ENCODE peak calls at places on chromosomes 3 and 15, in nine cellular contexts. J is IMR-90, O is B cell, K is foreskin keratinocyte, P is mucosa of descending colon, X is astrocyte of the spinal cord, G is fibroblast of lung, N is pancreas, Z is cardiac fibroblast. C is an unnamed sample.

GRCh38 chr3:134904333-134904771 is 109.3 kb downstream of the EPHB1 start:
- DNase-seq in Z (no peak), J (no peak), O (no peak), G (no peak), N (no peak), P (no peak), X (no peak), K (no peak), C (no peak)

GRCh38 chr3:67016522-67017080 is 18.5 kb downstream of the KBTBD8 start:
- DNase-seq in Z (no peak), X (no peak), G (no peak), N (no peak), K (no peak), O (peak; percentile 13), P (no peak), J (no peak), C (no peak)

GRCh38 chr3:178325330-178325729 is 210.9 kb upstream of the KCNMB2 start:
- DNase-seq in G (peak; percentile 75), O (no peak), J (peak; percentile 64), Z (peak; percentile 76), P (no peak), X (peak; percentile 77), N (no peak), K (peak; percentile 20), C (no peak)

GRCh38 chr3:153259956-153260355 is 97.9 kb downstream of the RAP2B start:
- DNase-seq in P (no peak), G (no peak), Z (no peak), O (no peak), N (no peak), J (no peak), X (peak; percentile 27), K (no peak), C (no peak)

GRCh38 chr3:68931406-68932149 is 769 bp downstream of the TAFA4 start:
- DNase-seq in Z (no peak), X (no peak), N (no peak), G (no peak), P (no peak), K (peak; percentile 12), O (peak; percentile 10), J (no peak), C (no peak)

GRCh38 chr15:100101389-100102089 is 240.2 kb downstream of the ADAMTS17 start:
- DNase-seq in P (no peak), J (no peak), K (no peak), G (no peak), O (no peak), X (no peak), Z (no peak), N (no peak), C (peak; percentile 37)

GRCh38 chr3:55198554-55198953 is 270.7 kb upstream of the LRTM1 start:
- DNase-seq in J (peak; percentile 99), O (no peak), P (no peak), X (peak; percentile 88), G (peak; percentile 79), N (no peak), K (peak; percentile 39), Z (peak; percentile 81), C (no peak)

GRCh38 chr15:101017041-101017754 is 98.0 kb downstream of the LRRK1 start:
- DNase-seq in J (peak; percentile 6), P (no peak), K (no peak), N (no peak), X (no peak), O (no peak), G (no peak), Z (no peak), C (peak; percentile 4)

GRCh38 chr3:186421946-186422345 is 59.9 kb upstream of the DGKG start:
- DNase-seq in P (no peak), Z (no peak), K (peak; percentile 64), G (no peak), X (no peak), J (no peak), N (no peak), O (no peak), C (no peak)

GRCh38 chr3:186427627-186428026 is 65.6 kb upstream of the DGKG start:
- DNase-seq in K (no peak), O (no peak), J (peak; percentile 12), G (peak; percentile 47), X (peak; percentile 30), P (no peak), Z (peak; percentile 55), N (no peak), C (peak; percentile 50)

DNA sequence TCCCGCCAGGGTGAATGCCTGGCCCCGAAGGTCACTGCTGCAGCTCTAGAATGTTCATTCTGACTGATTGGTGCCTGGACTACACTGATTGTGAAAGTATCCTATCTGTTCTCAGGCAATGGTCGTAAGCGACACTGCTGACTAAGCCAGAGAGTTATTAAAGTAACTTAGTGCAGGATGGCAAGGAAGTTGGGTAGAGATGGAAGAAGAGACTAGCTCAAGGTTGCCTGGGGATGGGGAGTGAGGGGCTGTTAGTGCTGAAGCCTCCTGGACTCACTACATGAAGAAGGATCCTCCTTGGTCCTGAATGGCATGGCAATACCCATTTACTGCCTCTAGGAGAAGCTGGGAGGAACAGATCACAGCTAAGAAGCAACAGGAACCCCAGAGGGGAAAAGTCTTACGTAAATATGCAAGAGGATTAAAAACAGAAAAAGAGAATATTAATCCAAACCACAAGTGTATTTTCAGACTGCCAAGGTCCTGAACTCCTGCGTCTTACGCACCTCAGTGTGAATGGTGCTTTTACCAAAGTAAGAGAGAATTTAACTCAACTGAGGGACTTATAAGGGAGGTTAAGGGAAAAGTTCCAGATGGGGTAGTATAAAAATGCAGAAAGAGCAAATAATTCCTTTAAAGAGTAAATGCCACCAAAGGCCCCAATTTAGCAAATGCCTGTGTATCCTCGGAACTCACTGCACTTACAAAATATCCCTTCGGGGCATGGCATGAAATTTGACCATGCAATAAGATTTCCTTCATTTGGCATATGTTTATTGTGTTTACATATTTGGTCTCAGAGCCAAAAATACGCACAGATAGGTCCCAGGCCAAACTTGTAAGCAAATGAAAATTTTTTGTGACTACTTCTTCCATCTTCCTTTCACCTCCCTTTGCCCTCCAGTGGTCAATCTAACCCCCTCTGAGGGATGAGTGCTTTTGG is 64.0 kb upstream of the DGKG start:
- DNase-seq in J (peak; percentile 75), Z (peak; percentile 59), P (no peak), N (no peak), G (peak; percentile 94), X (peak; percentile 58), O (no peak), K (peak; percentile 39), C (no peak)
- TF ChIP-seq CTCF in J (peak; percentile 30), Z (peak; percentile 44), P (no peak), N (no peak), G (peak; percentile 65), X (peak; percentile 46), O (peak; percentile 16), K (peak; percentile 46), C (peak; percentile 10)

DNA sequence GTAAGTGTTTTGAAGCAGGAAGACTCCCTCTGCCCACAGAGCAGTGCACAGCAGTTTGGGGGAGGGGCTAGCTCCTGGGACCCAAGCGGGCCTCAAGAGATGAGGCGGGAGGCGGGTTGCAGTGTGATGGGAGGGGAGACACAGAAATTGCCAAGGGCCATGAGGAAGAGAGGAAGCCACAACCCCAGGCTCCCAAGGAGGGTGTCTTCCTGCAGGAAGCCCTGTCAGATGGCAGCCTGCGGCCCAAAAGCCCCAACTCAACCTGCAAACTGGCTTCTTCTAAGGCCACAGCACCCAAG is 7.3 kb upstream of the ISLR2 start:
- DNase-seq in O (peak; percentile 23), K (no peak), G (no peak), J (no peak), X (no peak), N (no peak), Z (no peak), P (no peak), C (no peak)
- TF ChIP-seq CTCF in O (no peak), K (no peak), G (no peak), J (no peak), X (peak; percentile 9), N (no peak), Z (no peak), P (no peak), C (no peak)

GRCh38 chr3:150519026-150519425 is 27.3 kb downstream of the SERP1 start:
- DNase-seq in O (no peak), N (no peak), P (no peak), K (peak; percentile 96), G (no peak), X (no peak), J (no peak), Z (no peak), C (no peak)

GRCh38 chr3:150520408-150520807 is 25.9 kb downstream of the SERP1 start:
- DNase-seq in Z (no peak), J (no peak), X (no peak), P (no peak), O (no peak), N (no peak), G (no peak), K (no peak), C (no peak)

GRCh38 chr3:150523538-150523937 is 22.8 kb downstream of the SERP1 start:
- DNase-seq in O (no peak), Z (no peak), N (no peak), G (no peak), K (no peak), P (no peak), X (no peak), J (no peak), C (no peak)

GRCh38 chr3:150521458-150521857 is 24.8 kb downstream of the SERP1 start:
- DNase-seq in J (no peak), O (no peak), K (no peak), X (no peak), P (no peak), G (no peak), Z (no peak), N (no peak), C (no peak)
- TF ChIP-seq CTCF in J (no peak), O (no peak), K (peak; percentile 31), X (no peak), P (no peak), G (no peak), Z (no peak), N (no peak), C (no peak)

DNA sequence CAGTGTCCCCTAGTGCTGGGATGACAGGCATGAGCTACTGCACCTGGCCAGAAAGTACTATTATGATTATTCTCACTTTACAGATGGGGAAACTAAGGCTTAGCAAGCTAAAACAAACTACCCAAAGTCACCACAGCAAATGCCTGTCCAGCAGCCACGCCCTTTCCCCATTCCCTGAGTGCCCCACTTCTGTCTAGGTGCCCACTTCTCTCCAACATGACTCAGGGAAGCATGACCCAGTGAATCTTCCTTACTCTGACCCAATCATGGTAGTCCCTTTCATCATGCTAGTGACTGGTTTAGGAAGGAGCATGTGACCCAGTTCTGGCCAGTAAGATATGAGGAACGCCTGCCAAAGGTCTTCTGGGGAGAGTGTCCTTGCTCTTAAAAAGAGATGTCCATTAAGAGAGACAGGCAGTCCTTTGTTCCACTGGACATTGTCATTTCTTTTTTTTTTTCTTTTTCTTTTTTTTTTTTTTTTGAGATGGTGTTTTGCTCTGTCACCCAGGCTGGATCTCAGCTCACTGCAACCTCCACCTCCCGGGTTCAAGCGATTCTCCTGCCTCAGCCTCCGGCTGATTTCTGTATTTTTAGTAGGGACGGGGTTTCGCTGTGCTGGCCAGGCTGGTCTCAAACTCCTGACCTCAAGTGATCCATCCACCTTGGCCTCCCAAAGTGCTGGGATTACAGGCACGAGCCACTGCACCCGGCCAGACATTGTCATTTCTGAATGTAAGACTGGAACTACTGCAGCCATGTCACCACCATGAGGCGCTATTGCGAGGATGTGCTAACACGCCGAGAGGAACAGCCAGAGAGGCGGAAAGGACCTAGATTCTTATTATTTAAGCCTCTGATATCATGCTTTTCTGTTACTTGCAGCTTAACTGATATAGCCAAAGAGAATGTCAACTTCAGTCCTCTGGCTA is 19.8 kb downstream of the MEGF11 start:
- DNase-seq in Z (no peak), P (no peak), G (peak; percentile 11), J (no peak), N (no peak), X (no peak), O (no peak), K (no peak), C (no peak)
- TF ChIP-seq CTCF in Z (no peak), P (no peak), G (no peak), J (no peak), N (no peak), X (no peak), O (no peak), K (peak; percentile 28), C (no peak)

GRCh38 chr3:123015596-123015995 is 12.0 kb downstream of the SEMA5B start:
- DNase-seq in Z (no peak), X (no peak), N (no peak), O (no peak), P (no peak), G (no peak), K (no peak), J (no peak), C (no peak)
- TF ChIP-seq CTCF in Z (no peak), X (no peak), N (no peak), O (no peak), P (no peak), G (no peak), K (peak; percentile 28), J (no peak), C (no peak)